ENCODE peak calls at places on chromosomes 2 and 18, in eight cellular contexts. D, L, S, F, A, C, P and G are unnamed samples.

GRCh38 chr18:10113156-10114022 is 199.6 kb downstream of the VAPA start:
- DNase-seq in C (no peak), F (no peak), S (peak; percentile 40), D (peak; percentile 25), L (no peak), A (no peak), P (no peak), G (no peak)

GRCh38 chr2:207135340-207135739 is 30.4 kb downstream of the KLF7 start:
- DNase-seq in P (no peak), L (peak; percentile 39), F (no peak), D (peak; percentile 50), S (no peak), A (no peak), C (no peak), G (no peak)

GRCh38 chr2:20917724-20918572 is 95.0 kb upstream of the LDAH start:
- DNase-seq in P (no peak), C (no peak), F (no peak), L (peak; percentile 22), A (no peak), S (no peak), D (no peak), G (no peak)

GRCh38 chr2:108315408-108316193 is 26.9 kb downstream of the SULT1C2 start:
- DNase-seq in C (no peak), A (no peak), F (no peak), P (no peak), S (no peak), L (peak; percentile 45), D (no peak), G (no peak)

GRCh38 chr2:236782938-236783337 is 213.3 kb downstream of the ACKR3 start:
- DNase-seq in D (peak; percentile 87), P (peak; percentile 36), F (no peak), C (no peak), A (no peak), L (no peak), S (no peak), G (no peak)

GRCh38 chr2:85741811-85742507 is 11.8 kb upstream of the ATOH8 start:
- DNase-seq in F (no peak), D (peak; percentile 89), A (peak; percentile 63), C (no peak), L (peak; percentile 93), P (peak; percentile 95), S (peak; percentile 75), G (peak; percentile 67)

GRCh38 chr2:8849322-8849721 is 11.9 kb upstream of the KIDINS220 start:
- DNase-seq in F (no peak), P (no peak), A (no peak), S (no peak), C (no peak), D (peak; percentile 72), L (peak; percentile 80), G (no peak)

GRCh38 chr2:53801547-53801946 is 14.7 kb downstream of the ERLEC1 start:
- DNase-seq in A (no peak), S (no peak), P (no peak), D (no peak), C (no peak), F (no peak), L (no peak), G (no peak)

GRCh38 chr2:231600619-231601355 is 8.1 kb downstream of the TEX44 start:
- DNase-seq in S (no peak), L (no peak), P (no peak), C (no peak), F (no peak), D (no peak), A (no peak), G (no peak)

GRCh38 chr2:219308142-219309093 is 783 bp downstream of the PTPRN start:
- DNase-seq in L (peak; percentile 45), S (no peak), A (peak; percentile 63), C (peak; percentile 97), P (no peak), D (peak; percentile 67), F (no peak), G (peak; percentile 57)

GRCh38 chr2:183014005-183014404 is 24.3 kb downstream of the NCKAP1 start:
- DNase-seq in D (no peak), S (no peak), A (no peak), F (no peak), L (no peak), P (no peak), C (no peak), G (no peak)

GRCh38 chr2:120509991-120510735 is 164.2 kb downstream of the INHBB start:
- DNase-seq in C (no peak), F (no peak), A (no peak), D (no peak), S (no peak), P (no peak), L (no peak), G (no peak)

GRCh38 chr2:199811360-199811759 is 39.6 kb downstream of the FTCDNL1 start:
- DNase-seq in F (no peak), C (no peak), P (no peak), L (no peak), S (no peak), A (no peak), D (peak; percentile 44), G (no peak)

GRCh38 chr2:70932631-70933230 is 3.0 kb upstream of the ATP6V1B1 start:
- DNase-seq in D (no peak), P (peak; percentile 72), S (no peak), L (no peak), F (no peak), C (peak; percentile 36), A (no peak), G (no peak)

GRCh38 chr2:46164581-46165301 is 132.5 kb upstream of the EPAS1 start:
- DNase-seq in L (peak; percentile 96), S (peak; percentile 84), P (peak; percentile 90), F (no peak), C (no peak), A (peak; percentile 79), D (peak; percentile 99), G (peak; percentile 89)

DNA sequence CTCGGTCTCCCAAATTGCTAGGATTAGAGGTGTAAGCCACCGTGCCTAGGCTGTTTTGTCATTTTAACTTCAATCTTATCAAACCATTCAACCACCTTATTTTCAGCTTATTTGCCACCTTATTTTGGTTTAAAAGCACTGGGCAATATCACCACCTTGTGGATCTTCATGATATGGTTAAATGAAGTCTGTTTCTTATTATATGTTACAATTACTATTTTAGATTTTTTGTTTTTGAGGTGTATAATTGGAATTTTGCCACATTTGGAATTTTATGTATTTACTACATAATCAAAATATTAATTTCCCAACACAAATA is 43.8 kb upstream of the SCN9A start:
- DNase-seq in A (no peak), F (no peak), L (peak; percentile 27), P (no peak), C (no peak), S (no peak), D (peak; percentile 71), G (no peak)
- TF ChIP-seq CTCF in A (no peak), F (peak; percentile 90), L (peak; percentile 58), P (no peak), C (peak; percentile 75), S (no peak), D (peak; percentile 60), G (no peak)

GRCh38 chr2:100235098-100235497 is 87.2 kb downstream of the LONRF2 start:
- DNase-seq in L (no peak), F (no peak), S (no peak), C (peak; percentile 62), P (peak; percentile 83), D (no peak), A (no peak), G (no peak)

GRCh38 chr2:100234141-100234540 is 88.2 kb downstream of the LONRF2 start:
- DNase-seq in A (no peak), L (peak; percentile 84), C (no peak), P (no peak), D (no peak), F (no peak), S (no peak), G (no peak)

GRCh38 chr2:100228415-100228814 is 86.0 kb upstream of the AFF3 start:
- DNase-seq in P (no peak), F (no peak), C (no peak), D (no peak), A (no peak), S (no peak), L (no peak), G (no peak)

GRCh38 chr2:100228967-100229366 is 86.6 kb upstream of the AFF3 start:
- DNase-seq in F (no peak), P (no peak), C (no peak), D (no peak), L (no peak), A (no peak), S (no peak), G (no peak)

GRCh38 chr2:100230754-100231153 is 88.4 kb upstream of the AFF3 start:
- DNase-seq in L (peak; percentile 54), A (no peak), P (peak; percentile 56), C (no peak), D (no peak), F (no peak), S (no peak), G (no peak)
- TF ChIP-seq CTCF in L (no peak), A (no peak), P (no peak), C (no peak), D (no peak), F (peak; percentile 40), S (no peak), G (no peak)

DNA sequence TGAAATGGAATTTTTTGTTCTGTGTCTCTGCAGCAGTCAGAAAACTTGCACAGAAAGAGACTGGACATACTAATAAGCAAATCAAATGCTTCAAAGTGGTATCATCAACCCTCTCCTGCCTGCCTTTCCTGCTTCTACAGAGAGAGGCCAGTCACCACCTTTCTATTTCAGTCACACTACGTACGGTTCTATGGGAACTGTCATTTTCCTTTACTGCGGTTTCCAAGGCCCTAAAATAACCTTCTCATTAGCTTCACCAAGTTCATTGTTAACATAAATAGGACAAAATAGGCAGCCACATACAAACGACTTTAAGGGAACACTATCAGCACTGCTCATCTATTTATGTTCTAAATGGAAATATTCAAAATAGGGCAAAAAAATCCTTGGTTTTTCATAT is 86.6 kb downstream of the METTL8 start:
- DNase-seq in C (no peak), P (no peak), A (no peak), D (no peak), S (no peak), F (no peak), L (peak; percentile 56), G (no peak)
- TF ChIP-seq CTCF in C (no peak), P (no peak), A (peak; percentile 42), D (no peak), S (no peak), F (peak; percentile 59), L (peak; percentile 10), G (no peak)

DNA sequence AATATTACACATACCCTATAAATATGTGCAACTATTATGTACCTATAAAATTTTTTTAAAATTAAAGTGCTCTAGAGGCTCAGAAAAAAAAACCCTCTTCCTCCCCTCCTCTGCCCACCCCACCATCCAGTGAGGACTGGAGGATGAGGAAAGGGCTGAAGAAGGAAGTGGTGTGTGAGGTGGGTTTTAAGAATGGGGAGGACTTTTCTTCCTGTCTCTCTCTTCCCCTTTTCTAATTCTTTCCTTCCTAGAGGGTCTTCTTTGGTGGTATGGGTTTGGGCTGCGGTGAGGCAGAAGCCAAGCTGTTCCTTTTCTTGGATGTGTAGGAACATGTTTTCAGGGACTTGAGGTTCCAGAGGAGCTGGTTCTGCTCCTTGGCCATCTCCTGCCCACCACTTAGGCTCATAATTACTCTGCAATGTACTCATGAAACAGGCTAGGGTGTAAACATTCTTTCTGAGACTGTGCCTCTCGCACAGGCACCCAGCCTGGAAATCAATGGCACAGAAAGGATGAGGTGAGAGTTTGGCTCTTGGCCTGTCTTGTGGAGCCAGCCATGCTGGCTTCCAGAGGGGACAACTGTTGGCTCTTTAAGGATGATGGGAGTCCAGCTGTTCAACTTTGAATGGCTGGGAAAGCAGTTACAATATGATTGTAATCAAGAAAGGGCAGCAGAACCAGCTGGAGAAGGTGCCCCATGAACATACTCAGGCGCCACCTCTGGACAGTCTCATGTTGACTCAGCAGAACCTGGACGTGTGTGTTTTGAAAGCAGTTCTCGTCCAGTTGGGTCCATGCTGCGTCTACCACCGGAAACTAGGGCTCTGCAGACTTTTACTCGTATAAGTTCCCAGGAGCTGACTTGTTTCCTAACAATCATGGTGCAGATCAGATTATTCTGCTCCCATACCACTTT is 38.3 kb downstream of the IL1RL2 start:
- DNase-seq in D (no peak), A (no peak), P (peak; percentile 80), S (no peak), L (no peak), F (no peak), C (no peak), G (no peak)
- TF ChIP-seq CTCF in D (no peak), A (no peak), P (no peak), S (no peak), L (no peak), F (no peak), C (no peak), G (no peak)